ENCODE peak calls at places on chromosomes 6 and 20, in seven cellular contexts. K is uterus, A is stomach, O is fibroblast of mammary gland, C is transverse colon, V is MCF 10A, J is AG09319. T is an unnamed sample.

GRCh38 chr20:48625136-48625900 is 202.5 kb downstream of the PREX1 start:
- DNase-seq in K (no peak), A (no peak), O (no peak), C (no peak), V (no peak), J (no peak), T (no peak)

GRCh38 chr6:12082368-12082767 is 70.3 kb downstream of the HIVEP1 start:
- DNase-seq in K (no peak), A (no peak), O (no peak), C (no peak), V (no peak), J (no peak), T (no peak)

GRCh38 chr6:119717942-119718341 is 368.4 kb upstream of the MAN1A1 start:
- DNase-seq in K (no peak), A (no peak), O (no peak), C (no peak), V (no peak), J (no peak), T (no peak)

GRCh38 chr20:52192296-52193007 is 873 bp upstream of the ZFP64 start:
- DNase-seq in K (peak), A (no peak), O (no peak), C (no peak), V (peak), J (no peak), T (peak)

GRCh38 chr6:158868122-158868480 is 48.9 kb upstream of the EZR start:
- DNase-seq in K (no peak), A (no peak), O (no peak), C (no peak), V (no peak), J (no peak), T (no peak)

GRCh38 chr20:58555078-58555765 is 40.0 kb upstream of the APCDD1L start:
- DNase-seq in K (no peak), A (no peak), O (peak), C (no peak), V (peak), J (peak), T (no peak)

GRCh38 chr6:124590001-124590400 is 372.2 kb upstream of the RNF217 start:
- DNase-seq in K (no peak), A (no peak), O (no peak), C (no peak), V (peak), J (no peak), T (no peak)

GRCh38 chr6:43714311-43715055 is 26.9 kb upstream of the MRPS18A start:
- DNase-seq in K (peak), A (no peak), O (peak), C (peak), V (no peak), J (peak), T (no peak)

GRCh38 chr6:36280983-36281382 is 11.1 kb downstream of the PNPLA1 start:
- DNase-seq in K (no peak), A (no peak), O (no peak), C (no peak), V (no peak), J (no peak), T (no peak)

GRCh38 chr20:20410678-20411077 is 42.8 kb downstream of the INSM1 start:
- DNase-seq in K (no peak), A (peak), O (no peak), C (peak), V (no peak), J (no peak), T (no peak)

GRCh38 chr6:164069352-164070022 is 655.0 kb downstream of the QKI start:
- DNase-seq in K (no peak), A (no peak), O (peak), C (no peak), V (peak), J (no peak), T (no peak)

GRCh38 chr6:164068533-164068932 is 654.0 kb downstream of the QKI start:
- DNase-seq in K (no peak), A (no peak), O (peak), C (no peak), V (no peak), J (no peak), T (no peak)

DNA sequence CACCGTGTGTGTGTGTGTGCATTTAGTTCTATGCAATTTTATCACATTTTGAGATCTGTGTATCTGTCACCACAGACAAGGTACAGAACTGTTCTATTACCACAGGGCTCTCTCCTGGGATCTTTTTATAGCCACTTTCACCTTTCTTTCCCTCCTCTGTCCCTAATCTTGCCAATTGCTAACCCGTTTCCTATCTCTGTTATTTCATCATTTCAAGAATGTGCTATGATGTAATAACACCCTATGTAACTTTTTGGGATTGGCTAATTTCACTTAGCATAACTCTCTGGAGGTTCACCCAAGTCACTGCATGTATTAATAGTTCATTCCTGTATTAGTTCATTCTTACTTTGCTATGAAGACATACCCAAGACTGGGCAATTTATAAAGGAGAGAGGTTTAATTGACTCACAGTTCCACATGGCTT is 657.7 kb downstream of the QKI start:
- DNase-seq in K (no peak), A (no peak), O (peak), C (no peak), V (peak), J (no peak), T (no peak)
- TF ChIP-seq CTCF in K (no peak), A (no peak), O (no peak), C (no peak), V (no peak), J (no peak), T (no peak)

DNA sequence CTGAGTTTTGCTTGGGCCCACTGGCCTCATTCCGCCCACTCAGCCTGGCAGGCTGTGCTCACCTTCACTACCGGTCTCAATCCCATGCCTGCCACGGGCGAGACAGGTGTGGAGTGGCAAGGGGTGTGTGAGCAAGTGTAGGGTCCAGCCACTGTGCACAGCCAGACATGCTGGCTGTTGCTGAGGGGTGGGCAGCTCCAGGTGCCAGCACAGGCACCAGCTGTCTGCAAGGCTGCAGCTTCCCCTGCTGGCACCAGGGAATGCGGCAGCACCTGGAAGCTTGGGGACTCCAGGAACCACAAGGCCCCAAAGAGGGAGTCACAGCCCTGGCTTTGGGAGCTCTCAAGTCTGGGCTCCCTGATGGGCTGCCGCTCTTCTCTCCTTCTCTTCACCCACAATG is 372.7 kb downstream of the CBLN4 start:
- DNase-seq in K (no peak), A (no peak), O (no peak), C (no peak), V (no peak), J (no peak), T (no peak)
- TF ChIP-seq CTCF in K (no peak), A (no peak), O (no peak), C (no peak), V (no peak), J (no peak), T (no peak)

GRCh38 chr20:62269871-62270270 is 31.6 kb downstream of the OSBPL2 start:
- DNase-seq in K (no peak), A (no peak), O (no peak), C (no peak), V (no peak), J (no peak), T (no peak)
- TF ChIP-seq CTCF in K (no peak), A (no peak), O (no peak), C (no peak), V (no peak), J (no peak), T (no peak)

DNA sequence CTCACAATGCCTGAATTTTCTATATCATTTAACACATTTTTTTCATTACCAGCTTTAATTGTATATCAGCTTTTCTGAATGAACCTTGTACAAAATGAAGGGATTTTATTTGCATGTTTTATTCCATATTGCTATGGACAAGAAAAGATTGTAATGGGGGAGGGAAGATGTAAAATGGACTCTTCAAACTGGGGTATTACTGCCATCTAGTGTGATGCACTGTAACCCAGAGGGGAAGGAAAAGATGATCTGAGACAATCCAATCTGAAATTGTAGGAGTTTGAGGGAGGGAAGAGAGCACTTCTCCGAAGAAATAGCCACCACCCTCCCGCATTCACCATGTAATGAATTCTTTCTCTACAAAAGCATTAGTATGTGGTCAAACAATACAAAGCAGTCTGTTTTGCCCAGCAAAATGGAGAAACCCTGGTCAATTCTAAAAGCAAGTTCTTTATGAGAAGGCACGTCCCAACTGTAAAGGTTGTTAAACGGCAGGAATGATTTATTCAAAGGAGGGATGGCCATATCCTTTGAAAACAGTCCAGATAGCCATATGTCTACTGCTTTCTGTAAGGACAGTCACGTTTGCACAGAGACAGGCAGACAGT is 679.5 kb upstream of the NRSN1 start:
- DNase-seq in K (no peak), A (no peak), O (peak), C (no peak), V (peak), J (peak), T (no peak)
- TF ChIP-seq CTCF in K (peak), A (no peak), O (peak), C (no peak), V (peak), J (peak), T (no peak)

GRCh38 chr6:134063121-134063965 is 10.9 kb upstream of the SLC2A12 start:
- DNase-seq in K (no peak), A (no peak), O (no peak), C (no peak), V (no peak), J (no peak), T (no peak)
- TF ChIP-seq CTCF in K (no peak), A (no peak), O (no peak), C (no peak), V (no peak), J (no peak), T (no peak)